ENCODE peak calls at places on chromosomes 4 and X, in seven cellular contexts. L is T47D; P is cardiac fibroblast; H is amygdala; E is small intestine; F is activated T-cell treated with anti-CD3 and anti-CD28 coated beads, Interleukin-2, amount 50 U/mL, for 4 hours; G is NCI-H446 treated with DMSO at 0.1 percent for 48 hours. Y is an unnamed sample.

GRCh38 chr4:159308571-159309340 is 205.9 kb downstream of the RAPGEF2 start:
- DNase-seq in G (no peak), H (no peak), P (no peak), F (no peak), L (no peak), E (no peak), Y (no peak)

GRCh38 chr4:76463568-76463967 is 28.5 kb downstream of the SHROOM3 start:
- DNase-seq in P (no peak), H (no peak), F (no peak), G (no peak), L (no peak), E (no peak), Y (no peak)

GRCh38 chrX:43693602-43694406 is 37.7 kb downstream of the MAOA start:
- DNase-seq in H (no peak), L (peak; percentile 95), G (no peak), P (no peak), F (no peak), E (no peak), Y (no peak)

GRCh38 chrX:15384304-15384703 is at the start of gene VEGFD:
- DNase-seq in P (peak; percentile 76), E (no peak), L (no peak), H (no peak), F (no peak), G (no peak), Y (no peak)

GRCh38 chrX:107565916-107566602 is 62.3 kb upstream of the PRPS1 start:
- DNase-seq in H (no peak), F (no peak), P (peak; percentile 36), E (peak; percentile 1), G (peak; percentile 49), L (peak; percentile 57), Y (no peak)

GRCh38 chr4:120973207-120973606 is 50.7 kb upstream of the PRDM5 start:
- DNase-seq in E (no peak), L (no peak), F (no peak), G (no peak), P (no peak), H (no peak), Y (no peak)

GRCh38 chrX:5957506-5957905 is 271.2 kb downstream of the NLGN4X start:
- DNase-seq in F (no peak), L (no peak), H (no peak), G (no peak), E (no peak), P (peak; percentile 49), Y (no peak)

GRCh38 chr4:147790412-147790811 is 58.5 kb downstream of the ARHGAP10 start:
- DNase-seq in G (no peak), P (no peak), H (no peak), L (peak; percentile 47), F (no peak), E (no peak), Y (no peak)

GRCh38 chrX:79138658-79139241 is 5.7 kb upstream of the GPR174 start:
- DNase-seq in G (no peak), E (peak; percentile 12), L (no peak), F (no peak), H (no peak), P (no peak), Y (peak; percentile 57)

GRCh38 chrX:129654652-129655546 is at the start of gene APLN:
- DNase-seq in H (peak; percentile 43), E (peak; percentile 15), G (no peak), L (no peak), F (no peak), P (peak; percentile 70), Y (no peak)

GRCh38 chrX:71532753-71533425 is at the start of gene OGT:
- DNase-seq in F (peak; percentile 89), L (peak; percentile 95), G (peak; percentile 93), E (peak; percentile 92), P (peak; percentile 99), H (peak; percentile 83), Y (peak; percentile 91)

GRCh38 chr4:56757270-56757746 is 64.2 kb downstream of the SPINK2 start:
- DNase-seq in F (peak; percentile 15), P (peak; percentile 44), E (no peak), G (no peak), H (no peak), L (no peak), Y (no peak)

GRCh38 chr4:53962516-53963225 is 101.7 kb downstream of the CHIC2 start:
- DNase-seq in H (no peak), G (no peak), L (no peak), F (no peak), P (peak; percentile 61), E (no peak), Y (no peak)

GRCh38 chr4:84894621-84895020 is 71.9 kb downstream of the WDFY3 start:
- DNase-seq in P (no peak), F (no peak), H (no peak), L (no peak), G (no peak), E (no peak), Y (no peak)

GRCh38 chr4:82586055-82586454 is 24.3 kb upstream of the TMEM150C start:
- DNase-seq in E (no peak), F (no peak), G (no peak), H (no peak), P (no peak), L (no peak), Y (no peak)

GRCh38 chrX:47796433-47796906 is 40.2 kb upstream of the ZNF81 start:
- DNase-seq in F (no peak), L (no peak), P (peak; percentile 74), E (no peak), G (no peak), H (no peak), Y (no peak)

GRCh38 chrX:99184153-99184552 is 1225.9 kb downstream of the PCDH19 start:
- DNase-seq in F (no peak), H (no peak), E (no peak), P (no peak), L (peak; percentile 3), G (no peak), Y (no peak)

GRCh38 chr4:112604590-112604989 is 32.1 kb downstream of the ZGRF1 start:
- DNase-seq in E (peak; percentile 37), G (peak; percentile 13), H (no peak), P (peak; percentile 75), F (peak; percentile 9), L (peak; percentile 62), Y (peak; percentile 6)

GRCh38 chrX:48492293-48492910 is 16.4 kb upstream of the PORCN start:
- DNase-seq in P (peak; percentile 26), F (no peak), L (no peak), G (no peak), H (no peak), E (no peak), Y (no peak)

GRCh38 chr4:16250665-16251365 is 24.5 kb upstream of the TAPT1 start:
- DNase-seq in F (no peak), P (peak; percentile 32), L (no peak), G (no peak), H (no peak), E (peak; percentile 81), Y (no peak)

GRCh38 chrX:147884958-147885357 is 26.8 kb upstream of the FMR1 start:
- DNase-seq in F (no peak), E (peak; percentile 32), H (no peak), L (no peak), G (no peak), P (peak; percentile 49), Y (no peak)

GRCh38 chr4:176838611-176839411 is 46.1 kb upstream of the VEGFC start:
- DNase-seq in E (no peak), P (peak; percentile 32), H (no peak), L (no peak), G (no peak), F (no peak), Y (no peak)